ENCODE peak calls at places on chromosomes 6 and 20, in four cellular contexts. A is hepatocyte, T is aorta, L is astrocyte of the cerebellum. K is an unnamed sample.

GRCh38 chr6:66264376-66264775 is 557.4 kb upstream of the EYS start:
- DNase-seq in A (no peak), T (no peak), L (no peak), K (no peak)

GRCh38 chr20:63626424-63627128 is at the start of gene GMEB2:
- DNase-seq in A (peak), T (peak), L (no peak), K (peak)

GRCh38 chr6:125867483-125867935 is 76.7 kb downstream of the NCOA7 start:
- DNase-seq in A (peak), T (no peak), L (peak), K (peak)

GRCh38 chr20:16391003-16391402 is 182.2 kb downstream of the KIF16B start:
- DNase-seq in A (no peak), T (no peak), L (no peak), K (no peak)

GRCh38 chr6:8013763-8014162 is 50.4 kb downstream of the BLOC1S5 start:
- DNase-seq in A (no peak), T (no peak), L (peak), K (no peak)

GRCh38 chr6:152484806-152485205 is 152.4 kb downstream of the SYNE1 start:
- DNase-seq in A (no peak), T (no peak), L (no peak), K (no peak)

GRCh38 chr20:24668791-24669190 is 199.4 kb downstream of the SYNDIG1 start:
- DNase-seq in A (no peak), T (no peak), L (no peak), K (no peak)

GRCh38 chr6:98832282-98833100 is 1.9 kb upstream of the POU3F2 start:
- DNase-seq in A (peak), T (peak), L (no peak), K (peak)

GRCh38 chr6:125363010-125363359 is 61.2 kb upstream of the HDDC2 start:
- DNase-seq in A (peak), T (peak), L (peak), K (no peak)

GRCh38 chr20:41173791-41174341 is 36.5 kb downstream of the PLCG1 start:
- DNase-seq in A (no peak), T (no peak), L (no peak), K (no peak)

GRCh38 chr6:75235271-75235670 is 8.3 kb downstream of the COX7A2 start:
- DNase-seq in A (no peak), T (no peak), L (no peak), K (no peak)

GRCh38 chr6:53896237-53896636 is 101.4 kb downstream of the LRRC1 start:
- DNase-seq in A (no peak), T (no peak), L (no peak), K (peak)

GRCh38 chr6:44006872-44007303 is 120.4 kb downstream of the MRPL14 start:
- DNase-seq in A (no peak), T (no peak), L (no peak), K (no peak)
- H3K4me3 ChIP-seq in A (no peak), T (no peak), L (no peak), K (no peak)

GRCh38 chr6:81766482-81767069 is 14.1 kb upstream of the TENT5A start:
- DNase-seq in A (peak), T (no peak), L (peak), K (peak)
- H3K4me3 ChIP-seq in A (no peak), T (no peak), L (no peak), K (no peak)

DNA sequence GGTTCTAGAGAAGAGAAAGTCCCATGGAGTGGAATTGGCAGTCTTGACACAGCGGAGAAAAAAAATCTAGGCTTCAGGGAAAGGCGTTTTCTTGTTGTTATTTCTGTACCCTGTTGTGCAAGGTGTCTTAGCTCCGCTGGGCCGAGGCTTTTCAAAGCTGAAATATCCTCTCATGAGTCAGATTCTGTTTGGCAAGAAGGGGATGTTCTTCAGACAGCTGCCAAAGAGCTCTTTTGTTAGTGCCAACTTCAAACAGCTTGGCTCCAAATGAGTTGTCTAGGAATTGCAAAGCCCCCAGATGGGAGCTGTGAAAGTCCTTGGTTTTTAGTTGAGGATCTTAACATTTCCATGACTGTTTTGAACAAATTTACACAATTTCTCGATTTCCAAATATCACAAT is 45.6 kb downstream of the LRRN4 start:
- DNase-seq in A (peak), T (peak), L (peak), K (peak)
- H3K4me3 ChIP-seq in A (no peak), T (peak), L (peak), K (peak)

GRCh38 chr6:21031182-21031581 is 496.9 kb downstream of the CDKAL1 start:
- DNase-seq in A (no peak), T (no peak), L (no peak), K (no peak)

GRCh38 chr6:21037453-21037852 is 503.2 kb downstream of the CDKAL1 start:
- DNase-seq in A (no peak), T (no peak), L (no peak), K (no peak)

GRCh38 chr6:21033095-21033494 is 498.8 kb downstream of the CDKAL1 start:
- DNase-seq in A (no peak), T (no peak), L (no peak), K (no peak)

GRCh38 chr6:21034345-21034744 is 500.1 kb downstream of the CDKAL1 start:
- DNase-seq in A (no peak), T (no peak), L (no peak), K (no peak)

GRCh38 chr6:21033575-21034026 is 499.3 kb downstream of the CDKAL1 start:
- DNase-seq in A (peak), T (peak), L (peak), K (no peak)
- H3K4me3 ChIP-seq in A (no peak), T (no peak), L (no peak), K (no peak)

DNA sequence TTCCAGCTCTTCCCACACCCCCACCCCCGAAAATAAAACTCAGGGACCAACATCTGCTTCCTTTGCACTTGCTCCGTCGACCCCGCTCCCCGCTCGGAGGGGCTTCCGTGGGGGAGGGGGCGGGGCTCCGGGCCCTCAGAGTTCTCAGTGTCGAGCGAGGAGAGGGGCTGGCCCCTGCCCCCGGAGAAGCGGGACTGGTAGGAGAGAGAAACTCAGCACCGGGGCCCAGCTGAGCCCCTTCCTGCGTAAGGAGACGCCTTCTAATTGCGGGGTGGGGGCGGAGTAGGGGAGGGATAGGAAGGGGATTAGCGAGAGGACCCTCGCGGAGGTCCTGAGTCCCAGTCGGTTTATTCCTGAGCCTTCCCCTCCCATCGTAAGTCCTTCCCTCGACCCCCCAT is 22.3 kb upstream of the SLC22A7 start:
- DNase-seq in A (no peak), T (no peak), L (no peak), K (no peak)
- H3K4me3 ChIP-seq in A (peak), T (no peak), L (no peak), K (peak)

GRCh38 chr6:33029297-33030184 is 20.1 kb upstream of the HLA-DOA start:
- DNase-seq in A (no peak), T (peak), L (no peak), K (peak)
- H3K4me3 ChIP-seq in A (no peak), T (no peak), L (no peak), K (no peak)

GRCh38 chr6:111087871-111088667 is 766 bp downstream of the SLC16A10 start:
- DNase-seq in A (peak), T (peak), L (no peak), K (peak)

GRCh38 chr6:111090766-111091165 is 3.5 kb downstream of the SLC16A10 start:
- DNase-seq in A (no peak), T (no peak), L (no peak), K (no peak)

GRCh38 chr6:111086685-111087084 is 618 bp upstream of the SLC16A10 start:
- DNase-seq in A (no peak), T (no peak), L (no peak), K (no peak)

GRCh38 chr6:111087106-111087835 is at the start of gene SLC16A10:
- DNase-seq in A (peak), T (peak), L (no peak), K (peak)

GRCh38 chr6:111088668-111089003 is 1.3 kb downstream of the SLC16A10 start:
- DNase-seq in A (no peak), T (no peak), L (no peak), K (no peak)
- H3K4me3 ChIP-seq in A (peak), T (peak), L (peak), K (peak)